ENCODE peak calls at places on chromosomes 7 and 10, in four cellular contexts. E, T, I and Y are unnamed samples.
A peak's percentile ranks its signal among the peaks of the same experiment; 100 is the strongest.

GRCh38 chr7:1950066-1950622 is 280.1 kb downstream of the ELFN1 start:
- DNase-seq in E (no peak), T (no peak), I (no peak), Y (no peak)

GRCh38 chr7:1512781-1513656 is 8.8 kb upstream of the INTS1 start:
- DNase-seq in E (peak; percentile 94), T (peak; percentile 55), I (no peak), Y (no peak)

GRCh38 chr10:127923646-127924045 is 16.7 kb downstream of the PTPRE start:
- DNase-seq in E (no peak), T (no peak), I (peak; percentile 24), Y (no peak)

GRCh38 chr7:471866-472639 is 47.6 kb downstream of the PDGFA start:
- DNase-seq in E (no peak), T (no peak), I (peak; percentile 44), Y (no peak)

GRCh38 chr10:27771231-27771630 is 25.6 kb upstream of the MKX start:
- DNase-seq in E (no peak), T (no peak), I (peak; percentile 68), Y (no peak)

GRCh38 chr7:155618708-155619633 is 25.5 kb upstream of the RBM33 start:
- DNase-seq in E (peak; percentile 93), T (no peak), I (peak; percentile 27), Y (no peak)

GRCh38 chr10:70296406-70296899 is 12.6 kb upstream of the NPFFR1 start:
- DNase-seq in E (peak; percentile 45), T (no peak), I (peak; percentile 7), Y (peak; percentile 31)

GRCh38 chr10:15784662-15785300 is 65.1 kb upstream of the ITGA8 start:
- DNase-seq in E (no peak), T (no peak), I (peak; percentile 46), Y (no peak)

GRCh38 chr7:110388451-110388850 is 702.5 kb upstream of the LRRN3 start:
- DNase-seq in E (no peak), T (no peak), I (no peak), Y (no peak)
- H3K27ac ChIP-seq in E (no peak overlapping the region), T (no peak overlapping the region), I (no peak overlapping the region), Y (no peak overlapping the region)

GRCh38 chr7:123795917-123796316 is 47.1 kb upstream of the WASL start:
- DNase-seq in E (no peak), T (no peak), I (no peak), Y (no peak)

GRCh38 chr7:123796568-123796967 is 47.8 kb upstream of the WASL start:
- DNase-seq in E (no peak), T (no peak), I (no peak), Y (no peak)

GRCh38 chr7:123798527-123799188 is 46.3 kb upstream of the HYAL4 start:
- DNase-seq in E (no peak), T (no peak), I (no peak), Y (no peak)

GRCh38 chr7:123802249-123802648 is 42.7 kb upstream of the HYAL4 start:
- DNase-seq in E (no peak), T (no peak), I (no peak), Y (no peak)

GRCh38 chr7:123797673-123798526 is 47.1 kb upstream of the HYAL4 start:
- DNase-seq in E (peak; percentile 54), T (peak; percentile 0), I (peak; percentile 82), Y (peak; percentile 93)
- H3K27ac ChIP-seq in E (no peak overlapping the region), T (no peak overlapping the region), I (no peak overlapping the region), Y (peak overlapping the region; percentile 81)

DNA sequence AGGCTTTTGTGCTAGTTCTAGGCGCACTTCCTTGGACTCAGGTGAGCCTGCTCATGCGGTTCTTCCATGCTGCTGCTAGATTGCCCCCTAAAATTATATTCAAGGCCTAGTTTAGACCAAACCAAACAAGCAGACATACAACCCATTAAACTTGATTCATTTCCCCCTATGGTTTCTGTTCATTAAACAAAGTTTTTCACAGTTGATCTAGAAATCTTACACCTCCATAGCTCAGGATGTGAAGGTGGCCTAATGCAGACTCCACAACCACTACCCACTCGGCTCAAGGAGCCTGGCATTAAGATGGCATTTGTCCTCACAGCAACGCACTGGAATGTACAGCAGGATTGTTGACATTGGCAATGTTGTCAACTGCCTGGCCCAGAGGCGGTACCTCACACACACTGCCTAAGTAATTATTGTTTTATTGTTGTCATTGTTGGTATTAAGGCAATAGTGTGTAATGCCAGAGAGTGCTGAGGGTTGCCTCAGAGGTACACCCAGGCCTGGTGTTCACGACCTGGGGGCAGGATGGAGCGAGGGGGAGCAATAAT is 38.4 kb downstream of the LRRC18 start:
- DNase-seq in E (no peak), T (no peak), I (no peak), Y (no peak)
- H3K27ac ChIP-seq in E (no peak overlapping the region), T (no peak overlapping the region), I (no peak overlapping the region), Y (no peak overlapping the region)

DNA sequence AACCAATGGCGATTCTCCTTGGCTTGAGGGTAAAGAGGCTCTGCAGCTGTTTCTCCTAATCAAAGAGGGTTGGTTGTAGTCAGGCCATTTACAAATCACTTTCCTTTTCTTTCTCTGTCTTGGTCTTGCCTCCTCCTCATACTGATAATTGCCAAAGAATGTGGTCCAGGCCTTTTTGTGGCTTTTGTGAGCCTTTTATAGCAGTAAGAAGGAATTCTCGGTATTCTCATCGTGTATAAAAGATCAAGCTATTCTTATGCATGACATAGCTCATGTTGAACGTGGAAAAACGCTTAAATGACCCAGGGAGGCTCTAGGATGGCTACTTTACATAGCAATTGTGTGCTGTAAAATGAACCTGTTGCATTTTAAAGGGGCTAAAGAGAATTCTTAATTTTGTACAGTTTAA is 62.6 kb downstream of the RBM20 start:
- DNase-seq in E (no peak), T (no peak), I (peak; percentile 81), Y (no peak)
- H3K27ac ChIP-seq in E (no peak overlapping the region), T (no peak overlapping the region), I (no peak overlapping the region), Y (no peak overlapping the region)